ENCODE peak calls at places on chromosomes 13 and 19, in five cellular contexts. T, H, V, P and M are unnamed samples.

GRCh38 chr19:19269952-19270694 is 3.0 kb downstream of the TM6SF2 start:
- DNase-seq in T (no peak), H (no peak), V (no peak), P (no peak), M (no peak)

GRCh38 chr13:85333511-85333910 is 465.7 kb downstream of the SLITRK6 start:
- DNase-seq in T (no peak), H (no peak), V (no peak), P (no peak), M (no peak)

GRCh38 chr19:39434123-39435076 is 1.3 kb downstream of the RPS16 start:
- DNase-seq in T (no peak), H (no peak), V (no peak), P (no peak), M (no peak)

GRCh38 chr19:511101-511841 is 4.0 kb downstream of the TPGS1 start:
- DNase-seq in T (peak), H (no peak), V (no peak), P (no peak), M (no peak)

GRCh38 chr13:95256086-95256485 is 45.2 kb downstream of the ABCC4 start:
- DNase-seq in T (no peak), H (no peak), V (no peak), P (no peak), M (no peak)

GRCh38 chr13:73939071-73939380 is 195.2 kb downstream of the KLF12 start:
- DNase-seq in T (no peak), H (no peak), V (no peak), P (no peak), M (no peak)

GRCh38 chr19:19446655-19447437 is 41.4 kb downstream of the GATAD2A start:
- DNase-seq in T (no peak), H (no peak), V (no peak), P (no peak), M (no peak)

GRCh38 chr19:2532252-2533071 is 56.5 kb downstream of the GADD45B start:
- DNase-seq in T (no peak), H (no peak), V (no peak), P (no peak), M (no peak)

GRCh38 chr19:46076951-46077814 is 36.4 kb upstream of the IGFL4 start:
- DNase-seq in T (no peak), H (peak), V (peak), P (no peak), M (no peak)

GRCh38 chr19:790971-791604 is 6.2 kb upstream of the PTBP1 start:
- DNase-seq in T (no peak), H (no peak), V (no peak), P (no peak), M (no peak)

GRCh38 chr19:58409010-58409790 is 751 bp downstream of the ZNF584 start:
- DNase-seq in T (no peak), H (peak), V (no peak), P (no peak), M (no peak)

GRCh38 chr19:30349131-30349730 is 23.0 kb upstream of the ZNF536 start:
- DNase-seq in T (no peak), H (no peak), V (no peak), P (no peak), M (no peak)

GRCh38 chr19:51010066-51010795 is 8.8 kb upstream of the KLK8 start:
- DNase-seq in T (no peak), H (no peak), V (no peak), P (no peak), M (no peak)

GRCh38 chr19:11279505-11280236 is 16.3 kb upstream of the TSPAN16 start:
- DNase-seq in T (peak), H (no peak), V (no peak), P (no peak), M (no peak)

GRCh38 chr19:38434549-38435051 is 1.1 kb downstream of the RYR1 start:
- DNase-seq in T (no peak), H (no peak), V (no peak), P (peak), M (no peak)

GRCh38 chr13:23510979-23511735 is 59.1 kb upstream of the TNFRSF19 start:
- DNase-seq in T (no peak), H (peak), V (no peak), P (no peak), M (no peak)

GRCh38 chr13:85261757-85262346 is 537.4 kb downstream of the SLITRK6 start:
- DNase-seq in T (no peak), H (peak), V (peak), P (no peak), M (no peak)

GRCh38 chr13:61536443-61536842 is 120.8 kb upstream of the PCDH20 start:
- DNase-seq in T (no peak), H (no peak), V (no peak), P (no peak), M (no peak)

GRCh38 chr13:108483981-108484380 is 145.4 kb upstream of the MYO16 start:
- DNase-seq in T (no peak), H (no peak), V (no peak), P (no peak), M (no peak)

GRCh38 chr19:3095375-3096191 is 1.4 kb downstream of the GNA11 start:
- DNase-seq in T (peak), H (no peak), V (no peak), P (no peak), M (no peak)

GRCh38 chr13:100131863-100132574 is 43.1 kb downstream of the PCCA start:
- DNase-seq in T (no peak), H (peak), V (no peak), P (no peak), M (no peak)

GRCh38 chr13:46721054-46721453 is 75.9 kb downstream of the ESD start:
- DNase-seq in T (peak), H (peak), V (peak), P (peak), M (no peak)

GRCh38 chr13:44867825-44868224 is 121.4 kb downstream of the NUFIP1 start:
- DNase-seq in T (no peak), H (no peak), V (no peak), P (no peak), M (no peak)

GRCh38 chr19:31572671-31573298 is 223.5 kb upstream of the TSHZ3 start:
- DNase-seq in T (no peak), H (no peak), V (no peak), P (no peak), M (no peak)

GRCh38 chr13:49627831-49628652 is at the start of gene ARL11:
- DNase-seq in T (peak), H (peak), V (peak), P (peak), M (no peak)

GRCh38 chr13:48667136-48667535 is 13.4 kb downstream of the CYSLTR2 start:
- DNase-seq in T (no peak), H (no peak), V (no peak), P (no peak), M (no peak)

GRCh38 chr13:23365652-23366051 is 67.8 kb downstream of the SACS start:
- DNase-seq in T (no peak), H (no peak), V (no peak), P (no peak), M (no peak)

GRCh38 chr13:109745060-109745459 is 41.3 kb downstream of the IRS2 start:
- DNase-seq in T (no peak), H (no peak), V (no peak), P (no peak), M (no peak)

GRCh38 chr13:106561551-106562170 is 6.3 kb downstream of the ARGLU1 start:
- DNase-seq in T (no peak), H (no peak), V (peak), P (no peak), M (no peak)

GRCh38 chr13:109243311-109243951 is 543.0 kb downstream of the IRS2 start:
- DNase-seq in T (no peak), H (no peak), V (no peak), P (no peak), M (no peak)